ENCODE peak calls at places on chromosomes 4 and X, in nine cellular contexts. One of them, this sample, is unnamed.

GRCh38 chr4:81807927-81808672 is 336.4 kb upstream of the RASGEF1B start:
- DNase-seq in fibroblast of lung: no peak
- DNase-seq in ureter: no peak
- DNase-seq in foreskin keratinocyte: no peak
- DNase-seq in activated naive CD4-positive, alpha-beta T cell: no peak
- DNase-seq in SW 1271: no peak
- DNase-seq in Ammon's horn: no peak
- DNase-seq in lung: no peak
- DNase-seq in HEK293T: peak
- DNase-seq in this sample: no peak

GRCh38 chr4:31391976-31392375 is 671.8 kb downstream of the PCDH7 start:
- DNase-seq in activated naive CD4-positive, alpha-beta T cell: no peak
- DNase-seq in ureter: no peak
- DNase-seq in fibroblast of lung: no peak
- DNase-seq in lung: no peak
- DNase-seq in foreskin keratinocyte: no peak
- DNase-seq in SW 1271: no peak
- DNase-seq in HEK293T: no peak
- DNase-seq in Ammon's horn: no peak
- DNase-seq in this sample: no peak

GRCh38 chr4:125266901-125267601 is 47.7 kb upstream of the FAT4 start:
- DNase-seq in HEK293T: no peak
- DNase-seq in activated naive CD4-positive, alpha-beta T cell: no peak
- DNase-seq in lung: no peak
- DNase-seq in SW 1271: no peak
- DNase-seq in foreskin keratinocyte: peak
- DNase-seq in Ammon's horn: no peak
- DNase-seq in ureter: no peak
- DNase-seq in fibroblast of lung: peak
- DNase-seq in this sample: no peak

GRCh38 chr4:99655315-99656081 is 2.1 kb downstream of the C4orf54 start:
- DNase-seq in SW 1271: no peak
- DNase-seq in Ammon's horn: no peak
- DNase-seq in lung: no peak
- DNase-seq in activated naive CD4-positive, alpha-beta T cell: no peak
- DNase-seq in foreskin keratinocyte: peak
- DNase-seq in ureter: peak
- DNase-seq in HEK293T: no peak
- DNase-seq in fibroblast of lung: peak
- DNase-seq in this sample: no peak

GRCh38 chr4:38243385-38244053 is 283.3 kb downstream of the PTTG2 start:
- DNase-seq in HEK293T: no peak
- DNase-seq in ureter: no peak
- DNase-seq in fibroblast of lung: peak
- DNase-seq in lung: no peak
- DNase-seq in activated naive CD4-positive, alpha-beta T cell: no peak
- DNase-seq in foreskin keratinocyte: no peak
- DNase-seq in SW 1271: no peak
- DNase-seq in Ammon's horn: no peak
- DNase-seq in this sample: no peak

GRCh38 chr4:170083546-170083945 is 6.2 kb downstream of the AADAT start:
- DNase-seq in foreskin keratinocyte: no peak
- DNase-seq in Ammon's horn: no peak
- DNase-seq in fibroblast of lung: no peak
- DNase-seq in lung: no peak
- DNase-seq in ureter: no peak
- DNase-seq in activated naive CD4-positive, alpha-beta T cell: no peak
- DNase-seq in HEK293T: no peak
- DNase-seq in SW 1271: no peak
- DNase-seq in this sample: no peak

GRCh38 chr4:153367092-153367491 is 22.6 kb downstream of the MND1 start:
- DNase-seq in ureter: no peak
- DNase-seq in HEK293T: no peak
- DNase-seq in activated naive CD4-positive, alpha-beta T cell: no peak
- DNase-seq in SW 1271: no peak
- DNase-seq in fibroblast of lung: no peak
- DNase-seq in Ammon's horn: no peak
- DNase-seq in foreskin keratinocyte: no peak
- DNase-seq in lung: no peak
- DNase-seq in this sample: no peak

GRCh38 chr4:4356106-4357041 is 30.5 kb upstream of the NSG1 start:
- DNase-seq in lung: no peak
- DNase-seq in HEK293T: no peak
- DNase-seq in foreskin keratinocyte: no peak
- DNase-seq in SW 1271: no peak
- DNase-seq in fibroblast of lung: peak
- DNase-seq in Ammon's horn: no peak
- DNase-seq in ureter: no peak
- DNase-seq in activated naive CD4-positive, alpha-beta T cell: no peak
- DNase-seq in this sample: no peak

GRCh38 chr4:47551682-47552081 is 66.6 kb downstream of the ATP10D start:
- DNase-seq in Ammon's horn: no peak
- DNase-seq in activated naive CD4-positive, alpha-beta T cell: no peak
- DNase-seq in foreskin keratinocyte: no peak
- DNase-seq in fibroblast of lung: peak
- DNase-seq in SW 1271: no peak
- DNase-seq in ureter: no peak
- DNase-seq in lung: no peak
- DNase-seq in HEK293T: no peak
- DNase-seq in this sample: no peak

GRCh38 chr4:158729716-158730559 is 6.7 kb upstream of the PPID start:
- DNase-seq in foreskin keratinocyte: peak
- DNase-seq in Ammon's horn: peak
- DNase-seq in HEK293T: peak
- DNase-seq in fibroblast of lung: peak
- DNase-seq in ureter: peak
- DNase-seq in activated naive CD4-positive, alpha-beta T cell: no peak
- DNase-seq in lung: peak
- DNase-seq in SW 1271: peak
- DNase-seq in this sample: peak

GRCh38 chr4:101835121-101835904 is 44.8 kb downstream of the BANK1 start:
- DNase-seq in ureter: peak
- DNase-seq in lung: peak
- DNase-seq in Ammon's horn: peak
- DNase-seq in SW 1271: no peak
- DNase-seq in foreskin keratinocyte: peak
- DNase-seq in HEK293T: no peak
- DNase-seq in fibroblast of lung: peak
- DNase-seq in activated naive CD4-positive, alpha-beta T cell: no peak
- DNase-seq in this sample: no peak

GRCh38 chr4:59380841-59381366 is 1819.2 kb upstream of the ADGRL3 start:
- DNase-seq in ureter: no peak
- DNase-seq in Ammon's horn: no peak
- DNase-seq in fibroblast of lung: no peak
- DNase-seq in SW 1271: no peak
- DNase-seq in foreskin keratinocyte: peak
- DNase-seq in lung: no peak
- DNase-seq in HEK293T: no peak
- DNase-seq in activated naive CD4-positive, alpha-beta T cell: no peak
- DNase-seq in this sample: no peak

GRCh38 chr4:128757712-128758111 is 51.8 kb upstream of the JADE1 start:
- DNase-seq in fibroblast of lung: no peak
- DNase-seq in SW 1271: no peak
- DNase-seq in foreskin keratinocyte: no peak
- DNase-seq in ureter: peak
- DNase-seq in lung: no peak
- DNase-seq in Ammon's horn: peak
- DNase-seq in HEK293T: peak
- DNase-seq in activated naive CD4-positive, alpha-beta T cell: no peak
- DNase-seq in this sample: peak

GRCh38 chr4:59818656-59819055 is 1381.5 kb upstream of the ADGRL3 start:
- DNase-seq in HEK293T: no peak
- DNase-seq in SW 1271: no peak
- DNase-seq in lung: no peak
- DNase-seq in fibroblast of lung: peak
- DNase-seq in activated naive CD4-positive, alpha-beta T cell: no peak
- DNase-seq in ureter: no peak
- DNase-seq in Ammon's horn: peak
- DNase-seq in foreskin keratinocyte: no peak
- DNase-seq in this sample: no peak

GRCh38 chrX:49300703-49301102 is 2.7 kb upstream of the GAGE10 start:
- DNase-seq in HEK293T: no peak
- DNase-seq in Ammon's horn: no peak
- DNase-seq in activated naive CD4-positive, alpha-beta T cell: no peak
- DNase-seq in ureter: no peak
- DNase-seq in foreskin keratinocyte: no peak
- DNase-seq in SW 1271: no peak
- DNase-seq in fibroblast of lung: no peak
- DNase-seq in lung: no peak
- DNase-seq in this sample: no peak

GRCh38 chr4:10056334-10057022 is 35.2 kb upstream of the SLC2A9 start:
- DNase-seq in lung: no peak
- DNase-seq in HEK293T: no peak
- DNase-seq in Ammon's horn: no peak
- DNase-seq in fibroblast of lung: peak
- DNase-seq in activated naive CD4-positive, alpha-beta T cell: no peak
- DNase-seq in foreskin keratinocyte: no peak
- DNase-seq in ureter: no peak
- DNase-seq in SW 1271: no peak
- DNase-seq in this sample: no peak

GRCh38 chr4:74005528-74005927 is 7.1 kb upstream of the CXCL5 start:
- DNase-seq in ureter: no peak
- DNase-seq in activated naive CD4-positive, alpha-beta T cell: no peak
- DNase-seq in foreskin keratinocyte: peak
- DNase-seq in fibroblast of lung: no peak
- DNase-seq in HEK293T: no peak
- DNase-seq in SW 1271: no peak
- DNase-seq in lung: no peak
- DNase-seq in Ammon's horn: no peak
- DNase-seq in this sample: no peak

GRCh38 chr4:112840061-112840460 is 203.1 kb downstream of the LARP7 start:
- DNase-seq in SW 1271: no peak
- DNase-seq in fibroblast of lung: peak
- DNase-seq in ureter: no peak
- DNase-seq in activated naive CD4-positive, alpha-beta T cell: no peak
- DNase-seq in Ammon's horn: no peak
- DNase-seq in HEK293T: no peak
- DNase-seq in lung: no peak
- DNase-seq in foreskin keratinocyte: peak
- DNase-seq in this sample: no peak

GRCh38 chrX:72245461-72246089 is 6.7 kb upstream of the ERCC6L start:
- DNase-seq in foreskin keratinocyte: no peak
- DNase-seq in ureter: peak
- DNase-seq in fibroblast of lung: peak
- DNase-seq in lung: peak
- DNase-seq in SW 1271: peak
- DNase-seq in Ammon's horn: peak
- DNase-seq in activated naive CD4-positive, alpha-beta T cell: no peak
- DNase-seq in HEK293T: peak
- DNase-seq in this sample: no peak

GRCh38 chr4:1767770-1768366 is 25.2 kb upstream of the FGFR3 start:
- DNase-seq in Ammon's horn: no peak
- DNase-seq in lung: peak
- DNase-seq in ureter: no peak
- DNase-seq in SW 1271: no peak
- DNase-seq in activated naive CD4-positive, alpha-beta T cell: no peak
- DNase-seq in foreskin keratinocyte: no peak
- DNase-seq in HEK293T: peak
- DNase-seq in fibroblast of lung: peak
- DNase-seq in this sample: no peak

GRCh38 chr4:184357164-184357563 is 117.2 kb downstream of the IRF2 start:
- DNase-seq in HEK293T: no peak
- DNase-seq in Ammon's horn: no peak
- DNase-seq in lung: no peak
- DNase-seq in foreskin keratinocyte: no peak
- DNase-seq in activated naive CD4-positive, alpha-beta T cell: no peak
- DNase-seq in SW 1271: no peak
- DNase-seq in ureter: no peak
- DNase-seq in fibroblast of lung: no peak
- DNase-seq in this sample: no peak

GRCh38 chr4:75985116-75985515 is 5.6 kb downstream of the SDAD1 start:
- DNase-seq in Ammon's horn: no peak
- DNase-seq in activated naive CD4-positive, alpha-beta T cell: no peak
- DNase-seq in HEK293T: no peak
- DNase-seq in SW 1271: no peak
- DNase-seq in fibroblast of lung: peak
- DNase-seq in foreskin keratinocyte: peak
- DNase-seq in lung: no peak
- DNase-seq in ureter: no peak
- DNase-seq in this sample: no peak

GRCh38 chr4:118849867-118850812 is 14.2 kb upstream of the SEC24D start:
- DNase-seq in lung: no peak
- DNase-seq in Ammon's horn: no peak
- DNase-seq in fibroblast of lung: no peak
- DNase-seq in activated naive CD4-positive, alpha-beta T cell: no peak
- DNase-seq in HEK293T: no peak
- DNase-seq in SW 1271: no peak
- DNase-seq in ureter: no peak
- DNase-seq in foreskin keratinocyte: peak
- DNase-seq in this sample: no peak

GRCh38 chr4:107939307-107939706 is 8.0 kb downstream of the CYP2U1 start:
- DNase-seq in HEK293T: no peak
- DNase-seq in fibroblast of lung: peak
- DNase-seq in activated naive CD4-positive, alpha-beta T cell: no peak
- DNase-seq in foreskin keratinocyte: peak
- DNase-seq in lung: no peak
- DNase-seq in SW 1271: no peak
- DNase-seq in ureter: no peak
- DNase-seq in Ammon's horn: no peak
- DNase-seq in this sample: no peak